ENCODE peak calls at places on chromosomes 1 and 21, in four cellular contexts. Z, G, R and K are unnamed samples.

GRCh38 chr1:203127672-203128611 is at the start of gene ADORA1:
- DNase-seq in Z (no peak), G (peak), R (peak), K (peak)

GRCh38 chr1:46190539-46190938 is 7.7 kb downstream of the POMGNT1 start:
- DNase-seq in Z (no peak), G (no peak), R (no peak), K (no peak)

GRCh38 chr1:18197299-18197698 is 89.7 kb downstream of the IGSF21 start:
- DNase-seq in Z (no peak), G (no peak), R (no peak), K (no peak)

GRCh38 chr1:36966242-36966641 is 68.1 kb downstream of the GRIK3 start:
- DNase-seq in Z (no peak), G (no peak), R (no peak), K (no peak)

GRCh38 chr1:53334312-53334711 is 6.4 kb upstream of the LRP8 start:
- DNase-seq in Z (no peak), G (no peak), R (peak), K (no peak)

GRCh38 chr1:246519514-246519913 is 12.4 kb upstream of the SMYD3 start:
- DNase-seq in Z (no peak), G (no peak), R (no peak), K (no peak)

GRCh38 chr1:197733324-197733723 is 42.0 kb downstream of the DENND1B start:
- DNase-seq in Z (no peak), G (no peak), R (no peak), K (no peak)

GRCh38 chr1:58390051-58390450 is 156.5 kb downstream of the OMA1 start:
- DNase-seq in Z (no peak), G (no peak), R (no peak), K (no peak)

GRCh38 chr1:86445919-86446318 is 21.9 kb downstream of the CLCA2 start:
- DNase-seq in Z (no peak), G (no peak), R (no peak), K (no peak)

GRCh38 chr1:111133863-111134262 is 6.0 kb downstream of the DRAM2 start:
- DNase-seq in Z (no peak), G (no peak), R (no peak), K (no peak)

GRCh38 chr1:65310078-65310587 is 790 bp downstream of the DNAJC6 start:
- DNase-seq in Z (no peak), G (no peak), R (no peak), K (no peak)

GRCh38 chr1:108209456-108210108 is 9.4 kb upstream of the SLC25A24 start:
- DNase-seq in Z (no peak), G (no peak), R (no peak), K (no peak)

GRCh38 chr1:225460737-225461532 is 33.1 kb upstream of the LBR start:
- DNase-seq in Z (no peak), G (no peak), R (peak), K (no peak)

GRCh38 chr21:31132574-31133242 is 94.4 kb upstream of the KRTAP19-8 start:
- DNase-seq in Z (no peak), G (no peak), R (no peak), K (no peak)

GRCh38 chr1:207990455-207990854 is 79.5 kb upstream of the CD34 start:
- DNase-seq in Z (no peak), G (no peak), R (no peak), K (peak)

GRCh38 chr21:16624468-16625102 is 888.3 kb upstream of the CXADR start:
- DNase-seq in Z (no peak), G (no peak), R (no peak), K (no peak)

GRCh38 chr1:224380003-224380402 is 23.3 kb downstream of the CNIH4 start:
- DNase-seq in Z (no peak), G (no peak), R (no peak), K (no peak)

GRCh38 chr1:170267317-170267716 is 121.6 kb downstream of the NTMT2 start:
- DNase-seq in Z (no peak), G (peak), R (no peak), K (no peak)
- TF ChIP-seq CTCF in Z (no peak), G (peak), R (no peak), K (peak)

GRCh38 chr1:116819081-116819480 is 64.9 kb downstream of the CD2 start:
- DNase-seq in Z (no peak), G (no peak), R (no peak), K (no peak)

GRCh38 chr1:116820362-116820761 is 66.1 kb downstream of the CD2 start:
- DNase-seq in Z (peak), G (no peak), R (no peak), K (no peak)

GRCh38 chr1:116821763-116822162 is 67.5 kb downstream of the CD2 start:
- DNase-seq in Z (no peak), G (no peak), R (no peak), K (no peak)

GRCh38 chr1:116814935-116815334 is 60.7 kb downstream of the CD2 start:
- DNase-seq in Z (no peak), G (no peak), R (no peak), K (no peak)

DNA sequence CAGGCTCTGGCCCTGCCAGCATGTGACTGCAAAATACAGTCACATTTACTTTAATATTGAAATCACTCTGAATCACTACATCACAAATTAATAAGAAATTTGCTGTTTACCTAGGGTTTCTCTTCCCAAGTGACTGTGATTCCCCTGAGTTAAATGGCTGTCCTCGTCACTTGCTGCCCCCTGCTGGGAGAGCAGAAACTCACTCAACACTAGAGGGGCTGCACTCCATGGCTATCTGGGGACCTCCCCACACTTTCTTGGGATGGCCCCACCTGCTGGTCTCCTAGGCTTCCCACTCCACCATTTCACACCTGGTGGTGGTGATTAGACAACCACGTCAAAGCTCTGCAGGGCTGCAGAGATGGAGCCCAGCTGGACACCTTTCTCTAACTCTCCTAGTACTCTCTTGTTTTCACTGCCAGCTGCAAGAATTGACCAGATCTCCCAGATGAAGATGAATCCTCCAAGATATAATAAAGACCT is 63.4 kb downstream of the CD2 start:
- DNase-seq in Z (no peak), G (peak), R (no peak), K (no peak)
- TF ChIP-seq CTCF in Z (peak), G (peak), R (no peak), K (peak)

DNA sequence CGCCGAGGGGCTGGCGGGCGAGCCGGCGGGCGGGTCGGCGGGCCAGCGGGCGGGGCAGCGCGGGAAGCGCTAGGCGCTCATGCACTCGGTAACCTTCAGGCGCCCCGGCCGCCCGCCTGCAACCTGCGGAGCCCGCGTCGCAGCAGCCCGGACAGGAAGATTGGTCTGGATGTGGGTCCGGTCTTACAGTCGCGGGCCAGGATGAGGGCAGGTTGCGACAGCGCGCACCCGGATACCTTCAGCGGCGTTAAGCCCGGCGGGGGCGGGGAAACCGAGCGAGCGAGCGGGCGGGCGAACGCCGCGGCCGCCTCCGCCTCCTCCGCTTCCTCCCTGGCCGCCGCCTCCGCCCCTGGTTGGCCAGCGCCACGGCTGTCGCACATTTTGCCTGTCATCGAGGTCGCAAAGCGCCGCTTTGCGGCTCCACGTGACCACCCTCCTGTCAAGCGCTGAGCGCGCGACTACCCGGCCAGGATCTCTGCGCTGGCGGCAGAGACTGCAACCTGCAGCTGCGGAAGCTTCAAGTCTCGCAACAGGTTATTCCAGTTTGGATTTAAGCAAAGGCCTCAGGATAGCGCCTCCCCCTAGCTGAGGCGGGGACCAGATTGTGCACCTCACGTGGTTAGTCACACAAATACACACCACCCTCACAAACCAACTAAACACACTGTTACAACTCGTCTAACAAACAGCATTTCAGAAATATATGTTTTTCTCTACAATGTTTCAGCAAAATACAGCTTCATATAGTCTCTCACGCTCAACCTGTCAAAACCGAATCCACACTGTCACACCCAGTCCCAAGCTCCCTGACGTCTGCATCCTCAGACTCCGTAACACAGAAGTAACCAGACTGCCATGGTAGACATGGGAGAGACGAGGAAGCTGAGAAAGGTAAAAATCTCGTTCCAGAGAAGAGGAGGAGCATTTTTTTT is at the start of gene FAF1:
- DNase-seq in Z (peak), G (peak), R (peak), K (peak)
- TF ChIP-seq CTCF in Z (peak), G (peak), R (peak), K (peak)

GRCh38 chr1:21510885-21511578 is 1.8 kb downstream of the ALPL start:
- DNase-seq in Z (no peak), G (no peak), R (no peak), K (no peak)
- TF ChIP-seq CTCF in Z (no peak), G (peak), R (no peak), K (no peak)